ENCODE peak calls at places on chromosomes 2 and 18, in seven cellular contexts. E, J, I, O, Y, B and F are unnamed samples.

GRCh38 chr2:189360861-189361260 is 80.4 kb upstream of the WDR75 start:
- DNase-seq in J (no peak), O (no peak), I (no peak), B (no peak), E (no peak), Y (peak; percentile 10), F (no peak)

GRCh38 chr2:184597571-184597980 is 753 bp upstream of the ZNF804A start:
- DNase-seq in I (no peak), O (peak; percentile 15), J (peak; percentile 49), B (no peak), E (peak; percentile 26), Y (no peak), F (peak; percentile 36)

GRCh38 chr18:47987456-47987735 is 56.9 kb upstream of the SMAD2 start:
- DNase-seq in J (no peak), E (no peak), Y (no peak), I (no peak), O (no peak), B (no peak), F (no peak)

GRCh38 chr18:47997338-47997780 is 66.9 kb upstream of the SMAD2 start:
- DNase-seq in O (peak; percentile 70), E (no peak), J (no peak), B (peak; percentile 47), Y (no peak), I (no peak), F (peak; percentile 30)

GRCh38 chr2:219441451-219442205 is 7.0 kb downstream of the SPEG start:
- DNase-seq in O (no peak), J (peak; percentile 98), E (no peak), Y (no peak), B (peak; percentile 97), I (no peak), F (peak; percentile 36)

GRCh38 chr2:48265169-48266013 is 264.6 kb upstream of the STON1 start:
- DNase-seq in B (peak; percentile 58), J (no peak), O (no peak), I (no peak), E (no peak), Y (no peak), F (no peak)

GRCh38 chr2:88563134-88563533 is 64.1 kb downstream of the EIF2AK3 start:
- DNase-seq in E (no peak), I (no peak), J (no peak), B (no peak), O (no peak), Y (no peak), F (no peak)

GRCh38 chr18:75483662-75484061 is 56.2 kb upstream of the SMIM21 start:
- DNase-seq in E (no peak), Y (no peak), I (no peak), J (no peak), O (no peak), B (no peak), F (no peak)

GRCh38 chr2:183186296-183186695 is 62.1 kb downstream of the NUP35 start:
- DNase-seq in O (no peak), E (no peak), I (no peak), J (no peak), Y (no peak), B (no peak), F (no peak)

GRCh38 chr2:205675861-205676516 is 6.3 kb upstream of the NRP2 start:
- DNase-seq in O (no peak), Y (peak; percentile 60), B (no peak), E (peak; percentile 53), J (peak; percentile 63), I (no peak), F (peak; percentile 45)

GRCh38 chr2:47300609-47301276 is 102.2 kb upstream of the MSH2 start:
- DNase-seq in E (no peak), J (no peak), O (no peak), Y (no peak), B (no peak), I (peak; percentile 64), F (no peak)

GRCh38 chr2:200871151-200871550 is 6.7 kb upstream of the CLK1 start:
- DNase-seq in I (no peak), O (no peak), B (no peak), Y (no peak), J (no peak), E (no peak), F (no peak)

GRCh38 chr2:123485056-123485455 is 540.0 kb upstream of the CNTNAP5 start:
- DNase-seq in I (no peak), J (peak; percentile 15), E (no peak), B (no peak), Y (no peak), O (no peak), F (no peak)

GRCh38 chr2:226649201-226649600 is 150.4 kb downstream of the IRS1 start:
- DNase-seq in J (no peak), E (no peak), I (no peak), Y (no peak), B (no peak), O (no peak), F (no peak)

GRCh38 chr2:120992791-120993555 is 257.3 kb downstream of the GLI2 start:
- DNase-seq in J (no peak), I (no peak), E (no peak), O (no peak), B (no peak), Y (no peak), F (no peak)

GRCh38 chr2:136010126-136010525 is 24.7 kb upstream of the DARS1 start:
- DNase-seq in B (no peak), J (no peak), Y (no peak), O (no peak), E (no peak), I (no peak), F (no peak)

GRCh38 chr2:164920430-164920829 is 34.9 kb downstream of the SLC38A11 start:
- DNase-seq in E (no peak), Y (peak; percentile 90), J (no peak), I (no peak), B (no peak), O (no peak), F (no peak)

GRCh38 chr18:58670561-58671121 is 624 bp upstream of the MALT1 start:
- DNase-seq in E (peak; percentile 35), J (peak; percentile 27), B (no peak), O (no peak), Y (no peak), I (no peak), F (no peak)

DNA sequence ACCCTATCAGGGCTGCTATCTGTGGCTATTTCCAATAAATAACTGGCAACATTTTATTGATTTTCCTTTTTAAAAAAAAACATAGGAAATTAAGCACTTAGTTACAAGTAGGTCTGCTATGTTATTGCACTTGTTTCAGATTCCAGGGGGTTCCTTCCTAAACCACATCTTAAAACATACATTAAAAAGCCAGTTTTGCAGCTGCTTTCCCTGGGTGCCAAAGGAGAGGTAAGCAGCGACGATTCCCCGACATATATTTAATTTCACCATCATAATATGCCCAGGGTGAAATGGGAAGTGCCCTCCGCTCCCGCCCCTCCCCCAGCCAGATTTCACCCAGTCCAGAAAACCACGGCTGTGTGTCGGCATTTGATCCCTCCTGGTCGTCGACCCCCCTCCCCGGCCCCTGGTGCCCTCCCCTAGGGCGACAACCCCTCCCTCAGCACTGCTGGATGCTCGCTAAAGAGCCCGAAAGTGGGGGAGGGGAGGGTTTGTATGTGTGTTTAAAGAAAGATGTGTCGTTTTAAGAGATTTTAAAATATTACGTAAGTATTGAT is 3.1 kb upstream of the BCL11A start:
- DNase-seq in I (no peak), E (no peak), O (no peak), J (peak; percentile 24), B (no peak), Y (no peak), F (no peak)
- TF ChIP-seq JUND in I (no peak), E (no peak), O (no peak), J (no peak), B (no peak), Y (no peak), F (no peak)

DNA sequence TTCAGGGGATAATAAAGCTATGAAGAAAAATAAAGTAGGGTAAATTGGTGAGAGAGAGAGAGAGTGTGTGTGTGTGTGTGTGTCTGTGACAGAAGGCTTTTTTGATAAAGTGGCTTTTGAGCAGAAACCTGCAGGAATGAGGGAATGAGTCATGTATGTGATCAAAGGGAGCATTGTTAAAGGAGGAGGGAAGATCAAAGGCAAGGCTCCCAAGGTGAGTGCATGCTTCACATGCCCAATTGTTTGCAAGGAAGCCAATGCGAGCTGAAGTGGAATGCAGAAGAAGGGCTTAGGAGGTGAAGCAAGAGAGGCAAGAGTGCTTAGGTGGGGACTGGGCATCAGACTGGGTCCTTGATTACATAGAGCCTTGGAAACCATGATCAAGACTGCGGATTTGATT is 96.8 kb downstream of the DNAH6 start:
- DNase-seq in Y (peak; percentile 97), I (no peak), O (no peak), J (no peak), B (no peak), E (peak; percentile 89), F (no peak)
- TF ChIP-seq JUND in Y (peak; percentile 93), I (no peak), O (peak; percentile 40), J (no peak), B (no peak), E (peak; percentile 87), F (no peak)

DNA sequence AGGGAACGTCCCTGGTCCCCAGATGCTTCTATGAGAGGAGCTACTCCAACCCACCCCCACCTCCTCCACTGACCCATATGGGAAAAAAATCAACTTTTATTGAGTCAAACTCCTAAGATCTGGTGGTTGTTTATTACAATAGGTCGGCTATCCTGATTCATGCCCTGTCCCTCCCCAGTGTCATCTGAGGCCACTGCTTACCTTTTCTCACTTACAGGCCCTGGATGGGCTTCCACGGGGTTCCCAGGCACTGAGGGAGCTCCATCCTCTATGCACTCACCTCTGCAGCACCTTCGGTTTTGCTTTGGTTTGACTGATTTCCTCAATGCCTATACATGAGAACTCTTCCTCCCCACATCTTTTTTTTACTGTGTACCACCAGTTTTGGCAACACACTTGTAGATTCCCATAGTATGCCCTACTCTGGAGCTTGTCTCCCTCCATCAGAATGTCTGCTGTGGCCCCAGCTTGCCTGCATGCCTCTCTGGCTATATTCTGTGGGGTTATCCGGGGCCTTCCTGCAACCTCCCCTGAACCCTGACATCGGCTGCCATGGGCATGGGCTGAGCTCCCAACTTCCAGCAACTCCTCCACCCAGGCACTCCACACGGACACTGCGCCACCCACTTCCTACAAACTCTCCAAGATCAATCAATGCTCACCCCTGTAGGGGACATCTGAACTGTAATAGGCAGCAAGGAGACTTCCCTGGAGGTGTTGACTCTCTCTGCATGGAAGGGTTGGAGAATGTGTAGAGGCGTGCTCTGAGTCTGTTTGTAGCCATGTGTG is 236.1 kb downstream of the VAPA start:
- DNase-seq in I (no peak), E (no peak), B (no peak), J (no peak), O (no peak), Y (no peak), F (no peak)
- TF ChIP-seq JUND in I (no peak), E (no peak), B (no peak), J (no peak), O (no peak), Y (no peak), F (no peak)

GRCh38 chr2:16709769-16710168 is 44.1 kb upstream of the CYRIA start:
- DNase-seq in Y (no peak), B (no peak), E (no peak), I (no peak), J (no peak), O (no peak), F (no peak)

GRCh38 chr2:16708173-16708572 is 42.5 kb upstream of the CYRIA start:
- DNase-seq in E (no peak), B (no peak), J (no peak), Y (no peak), I (no peak), O (no peak), F (no peak)

DNA sequence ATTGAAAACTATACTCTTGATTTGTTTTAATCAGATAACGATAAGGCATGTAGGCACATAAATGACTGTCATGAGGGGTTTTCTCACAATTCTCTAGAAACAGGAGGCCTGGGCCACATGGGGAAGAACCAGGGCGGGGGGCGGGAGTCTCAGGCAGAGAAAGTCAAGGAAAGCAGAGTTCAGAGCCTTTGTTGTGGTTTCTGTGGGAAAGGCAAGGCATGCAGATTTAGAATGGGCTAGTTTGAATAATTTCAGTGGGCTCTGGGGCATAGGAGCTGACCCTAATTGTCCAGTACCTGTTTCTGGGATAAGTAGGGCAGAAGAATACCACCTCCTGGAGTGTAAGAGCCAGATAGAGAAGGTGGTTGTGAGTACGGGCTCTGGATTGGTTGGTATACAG is 41.4 kb upstream of the CYRIA start:
- DNase-seq in O (no peak), I (no peak), J (no peak), E (no peak), B (no peak), Y (no peak), F (no peak)
- TF ChIP-seq JUND in O (no peak), I (no peak), J (no peak), E (no peak), B (no peak), Y (no peak), F (no peak)